ENCODE peak calls at places on chromosomes 11 and 22, in five cellular contexts. S is OCI-LY7, O is left lung, I is AG09309, Q is prostate gland. Y is an unnamed sample.

GRCh38 chr11:44968510-44968909 is 17.8 kb upstream of the TP53I11 start:
- DNase-seq in S (no peak), O (no peak), I (no peak), Q (no peak), Y (no peak)

GRCh38 chr11:8252946-8253345 is 10.7 kb downstream of the LMO1 start:
- DNase-seq in S (no peak), O (peak; percentile 25), I (no peak), Q (no peak), Y (no peak)

GRCh38 chr11:115226556-115226955 is 277.7 kb downstream of the CADM1 start:
- DNase-seq in S (no peak), O (no peak), I (peak; percentile 49), Q (no peak), Y (no peak)

GRCh38 chr11:74937696-74938475 is 11.0 kb downstream of the XRRA1 start:
- DNase-seq in S (no peak), O (no peak), I (no peak), Q (no peak), Y (no peak)

GRCh38 chr22:17842386-17842785 is 68.1 kb upstream of the BID start:
- DNase-seq in S (no peak), O (no peak), I (no peak), Q (no peak), Y (peak; percentile 26)

GRCh38 chr11:21866781-21867180 is 326.1 kb upstream of the ANO5 start:
- DNase-seq in S (no peak), O (no peak), I (no peak), Q (no peak), Y (no peak)

GRCh38 chr11:63622318-63622717 is 8.1 kb upstream of the PLAAT3 start:
- DNase-seq in S (no peak), O (no peak), I (no peak), Q (no peak), Y (no peak)

GRCh38 chr11:65426839-65427690 is 4.5 kb downstream of the NEAT1 start:
- DNase-seq in S (peak; percentile 50), O (peak; percentile 68), I (peak; percentile 68), Q (peak; percentile 76), Y (peak; percentile 48)

GRCh38 chr22:39415506-39415905 is 15.9 kb downstream of the TAB1 start:
- DNase-seq in S (no peak), O (no peak), I (no peak), Q (no peak), Y (no peak)

GRCh38 chr11:6497069-6497839 is at the start of gene DNHD1:
- DNase-seq in S (no peak), O (no peak), I (no peak), Q (no peak), Y (no peak)

GRCh38 chr11:69643646-69644045 is 2.7 kb downstream of the CCND1 start:
- DNase-seq in S (no peak), O (no peak), I (no peak), Q (no peak), Y (no peak)
- TF ChIP-seq CTCF in S (no peak), O (no peak), I (no peak), Q (no peak), Y (no peak)

DNA sequence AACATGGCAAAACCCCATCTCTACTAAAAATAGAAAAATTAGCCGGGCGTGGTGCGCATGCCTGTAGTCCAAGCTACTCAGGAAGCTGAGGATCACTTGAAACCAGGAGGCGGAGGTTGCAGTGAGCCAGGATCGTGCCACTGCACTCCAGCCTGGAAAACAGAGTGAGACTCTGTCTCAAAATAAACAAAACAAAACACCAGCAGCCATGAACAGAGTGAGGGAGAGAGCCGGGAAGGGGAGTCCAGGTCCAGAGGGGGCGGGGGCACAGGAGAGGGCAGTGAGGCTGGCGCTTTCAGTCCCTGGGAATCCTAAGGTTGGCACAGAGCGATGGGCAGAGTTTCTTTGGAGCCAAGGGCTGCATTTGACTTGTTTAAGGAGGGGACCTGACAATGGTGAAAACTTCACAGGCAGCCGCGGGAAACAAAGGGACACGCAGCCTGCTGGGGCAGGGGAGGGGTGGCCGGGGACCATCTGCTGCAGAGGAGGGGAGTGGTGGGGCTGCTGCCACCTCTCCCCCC is 2.5 kb downstream of the MFNG start:
- DNase-seq in S (no peak), O (peak; percentile 56), I (no peak), Q (no peak), Y (no peak)
- H3K4me3 ChIP-seq in S (peak overlapping the region; percentile 80), O (peak overlapping the region; percentile 80), I (no peak overlapping the region), Q (no peak overlapping the region), Y (no peak overlapping the region)

DNA sequence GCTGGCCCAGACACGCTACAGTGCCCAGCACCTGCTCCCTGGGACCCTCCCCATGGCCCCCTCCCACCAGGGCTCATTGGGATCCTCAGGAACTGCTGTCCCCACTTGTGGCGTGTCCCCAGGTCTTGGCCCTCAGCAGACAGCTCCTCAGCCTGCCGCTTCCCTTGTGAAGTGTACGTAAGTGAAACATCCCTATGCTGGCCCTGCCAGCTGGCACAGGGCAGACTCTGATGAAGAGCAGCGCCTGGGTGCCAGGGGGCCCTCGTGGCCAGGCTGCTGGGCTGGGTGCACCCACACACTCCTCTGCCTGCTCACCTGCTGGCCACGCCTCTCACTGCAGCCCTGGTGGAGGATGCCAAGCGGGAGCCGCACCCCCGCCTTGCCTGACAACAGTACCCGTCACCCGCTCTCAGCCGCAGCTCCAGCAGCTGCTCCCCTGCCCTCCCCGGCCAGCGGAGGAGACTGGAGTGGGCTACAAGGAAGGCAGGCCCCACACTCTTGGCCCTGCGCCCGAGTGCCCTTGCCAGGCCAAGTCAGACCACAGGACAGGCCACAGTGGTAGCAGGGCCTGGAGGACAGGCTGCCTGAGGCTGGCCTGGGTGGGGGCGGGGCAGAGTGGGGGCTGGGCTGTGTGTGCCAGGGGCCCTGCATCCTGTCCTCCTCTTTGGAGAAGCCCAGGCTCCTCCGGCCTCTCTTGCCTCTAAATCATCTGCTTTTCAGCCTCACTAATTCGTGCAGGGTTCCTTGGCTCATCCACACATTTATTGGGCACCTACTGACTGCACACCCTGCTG is 39.5 kb downstream of the IGF2 start:
- DNase-seq in S (no peak), O (no peak), I (no peak), Q (peak; percentile 69), Y (peak; percentile 62)
- TF ChIP-seq CTCF in S (no peak), O (no peak), I (no peak), Q (peak; percentile 61), Y (no peak)

DNA sequence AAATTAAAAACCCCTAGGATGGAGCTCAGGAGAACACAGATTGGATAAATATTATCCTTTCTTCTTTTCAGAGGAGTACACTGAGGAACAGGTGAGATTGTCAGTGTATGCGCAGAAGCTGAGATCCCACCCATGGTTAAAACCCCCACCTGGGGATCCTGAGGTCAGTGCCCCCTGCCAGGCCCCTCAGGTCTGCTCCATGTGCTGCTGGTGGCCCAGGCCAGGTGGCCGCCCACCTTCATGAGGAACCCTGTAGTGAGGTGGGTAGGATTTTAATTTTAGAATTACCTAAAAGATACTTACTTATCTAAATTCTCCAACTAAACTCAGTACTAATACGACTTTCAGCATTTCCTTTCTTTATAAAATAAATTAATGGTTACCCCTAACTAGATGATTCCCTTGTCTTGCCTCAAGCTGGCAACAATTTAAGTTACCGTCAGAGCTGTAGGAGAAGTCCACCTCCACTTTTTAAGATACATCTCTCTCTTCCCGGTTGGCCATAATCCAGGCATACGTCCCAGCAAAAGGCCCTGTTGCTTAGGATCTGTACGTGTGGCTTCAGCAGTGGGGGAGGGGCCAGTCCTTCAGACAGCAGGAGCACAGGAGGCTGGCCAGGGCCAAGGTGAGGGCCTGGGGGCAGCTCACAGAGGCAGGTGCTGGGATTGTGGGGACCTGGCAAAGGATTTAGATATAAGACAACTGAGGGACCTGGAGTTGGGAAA is 61.5 kb upstream of the PITPNB start:
- DNase-seq in S (no peak), O (no peak), I (no peak), Q (no peak), Y (peak; percentile 18)
- H3K4me3 ChIP-seq in S (no peak overlapping the region), O (no peak overlapping the region), I (no peak overlapping the region), Q (no peak overlapping the region), Y (no peak overlapping the region)